ENCODE peak calls at places on chromosomes 6 and 20, in nine cellular contexts. A is HEK293T, I is tibial artery, N is fibroblast of gingiva, C is neural crest cell, Y is Right ventricle myocardium superior, G is ovary, D is HTR-8/SVneo, L is GOT3. T is an unnamed sample.

GRCh38 chr6:144582939-144583613 is 297.9 kb downstream of the UTRN start:
- DNase-seq in N (peak), C (no peak), G (peak), D (no peak), L (no peak), I (peak), Y (peak), A (peak), T (no peak)

GRCh38 chr6:95203153-95203754 is 374.1 kb upstream of the MANEA start:
- DNase-seq in D (no peak), N (no peak), G (no peak), Y (no peak), A (peak), C (peak), I (no peak), L (no peak), T (no peak)

GRCh38 chr20:535958-536357 is 7.6 kb downstream of the CSNK2A1 start:
- DNase-seq in L (no peak), G (no peak), Y (no peak), D (no peak), C (no peak), A (no peak), N (no peak), I (no peak), T (no peak)

GRCh38 chr6:168371185-168371584 is 51.6 kb upstream of the DACT2 start:
- DNase-seq in L (no peak), N (no peak), I (no peak), Y (peak), C (no peak), D (no peak), A (no peak), G (no peak), T (no peak)

GRCh38 chr6:20572940-20573339 is 38.7 kb downstream of the CDKAL1 start:
- DNase-seq in D (peak), C (no peak), G (no peak), A (no peak), N (peak), Y (no peak), I (no peak), L (no peak), T (no peak)

GRCh38 chr6:18280084-18280483 is 15.8 kb upstream of the DEK start:
- DNase-seq in N (peak), L (no peak), I (no peak), A (peak), C (no peak), D (no peak), G (no peak), Y (no peak), T (no peak)

GRCh38 chr6:142421285-142422202 is 119.7 kb downstream of the ADGRG6 start:
- DNase-seq in Y (no peak), L (no peak), N (no peak), D (no peak), G (no peak), A (no peak), I (no peak), C (no peak), T (no peak)

GRCh38 chr6:127164555-127164954 is 46.1 kb downstream of the RSPO3 start:
- DNase-seq in C (no peak), Y (no peak), I (no peak), N (peak), L (no peak), G (no peak), D (no peak), A (no peak), T (no peak)

GRCh38 chr6:157529654-157530039 is 148.7 kb downstream of the ZDHHC14 start:
- DNase-seq in N (no peak), I (no peak), G (no peak), Y (no peak), A (no peak), L (no peak), C (no peak), D (no peak), T (no peak)

GRCh38 chr20:23187759-23188158 is 101.6 kb upstream of the CD93 start:
- DNase-seq in I (peak), A (no peak), D (no peak), N (no peak), L (no peak), C (no peak), Y (peak), G (no peak), T (no peak)

GRCh38 chr6:78954740-78955139 is 87.4 kb downstream of the IRAK1BP1 start:
- DNase-seq in D (no peak), Y (no peak), I (no peak), A (no peak), N (no peak), G (no peak), C (no peak), L (no peak), T (no peak)

GRCh38 chr6:158662607-158663464 is 13.0 kb downstream of the SYTL3 start:
- DNase-seq in L (no peak), G (no peak), A (no peak), Y (peak), I (no peak), N (peak), C (no peak), D (no peak), T (no peak)

GRCh38 chr20:39659010-39659409 is 696.9 kb downstream of the DHX35 start:
- DNase-seq in C (no peak), I (no peak), G (no peak), Y (no peak), A (no peak), N (no peak), L (no peak), D (no peak), T (no peak)

GRCh38 chr6:52543729-52544324 is 33.0 kb downstream of the TRAM2 start:
- DNase-seq in G (no peak), D (peak), C (no peak), N (no peak), I (no peak), L (no peak), Y (no peak), A (no peak), T (no peak)

GRCh38 chr6:129393659-129394058 is 316.3 kb downstream of the ARHGAP18 start:
- DNase-seq in I (no peak), G (no peak), Y (no peak), N (no peak), L (no peak), D (no peak), A (no peak), C (no peak), T (no peak)

GRCh38 chr6:126891158-126891557 is 227.3 kb upstream of the RSPO3 start:
- DNase-seq in I (no peak), G (no peak), A (no peak), Y (no peak), L (no peak), D (no peak), N (no peak), C (no peak), T (no peak)

GRCh38 chr20:61739086-61739831 is 326.4 kb downstream of the TAF4 start:
- DNase-seq in A (no peak), G (no peak), N (no peak), D (no peak), L (no peak), Y (no peak), C (no peak), I (no peak), T (no peak)

GRCh38 chr6:158323561-158323958 is 11.3 kb downstream of the TULP4 start:
- DNase-seq in I (no peak), C (no peak), D (no peak), A (no peak), Y (no peak), G (no peak), N (no peak), L (no peak), T (no peak)

GRCh38 chr20:31605902-31606677 is 1.0 kb downstream of the ID1 start:
- DNase-seq in I (no peak), D (no peak), L (no peak), G (peak), C (peak), A (no peak), N (no peak), Y (peak), T (peak)

GRCh38 chr6:31776563-31776960 is 566 bp downstream of the VWA7 start:
- DNase-seq in D (no peak), A (no peak), N (no peak), Y (no peak), L (no peak), I (no peak), G (no peak), C (no peak), T (no peak)

GRCh38 chr6:134074151-134074712 is 21.8 kb upstream of the SLC2A12 start:
- DNase-seq in G (no peak), L (no peak), I (no peak), N (no peak), Y (no peak), A (no peak), D (no peak), C (peak), T (peak)

GRCh38 chr6:105678516-105678915 is 275.6 kb upstream of the PREP start:
- DNase-seq in C (no peak), I (no peak), D (no peak), A (no peak), N (peak), Y (no peak), L (no peak), G (no peak), T (no peak)

GRCh38 chr6:157218371-157219198 is 104.7 kb downstream of the TMEM242 start:
- DNase-seq in I (no peak), C (no peak), L (no peak), D (no peak), A (no peak), N (no peak), G (no peak), Y (no peak), T (no peak)

GRCh38 chr6:42996513-42996912 is 12.1 kb downstream of the PPP2R5D start:
- DNase-seq in I (no peak), L (no peak), D (no peak), Y (no peak), G (no peak), C (no peak), N (no peak), A (no peak), T (no peak)

GRCh38 chr20:64065973-64066341 is 3.0 kb downstream of the TCEA2 start:
- DNase-seq in Y (no peak), D (peak), C (no peak), A (no peak), L (no peak), G (no peak), I (no peak), N (peak), T (no peak)

GRCh38 chr6:155040946-155041345 is 45.8 kb downstream of the TIAM2 start:
- DNase-seq in I (no peak), G (no peak), C (no peak), Y (no peak), A (no peak), D (no peak), L (no peak), N (no peak), T (no peak)

GRCh38 chr20:53606364-53606985 is 12.8 kb upstream of the ZNF217 start:
- DNase-seq in I (no peak), N (peak), D (peak), L (no peak), C (no peak), A (no peak), G (no peak), Y (no peak), T (no peak)

GRCh38 chr6:119273799-119274595 is 75.6 kb downstream of the MAN1A1 start:
- DNase-seq in C (no peak), I (no peak), G (no peak), L (no peak), N (peak), Y (no peak), D (no peak), A (no peak), T (no peak)

GRCh38 chr20:58228484-58229197 is at the start of gene ANKRD60:
- DNase-seq in D (no peak), L (no peak), I (no peak), G (no peak), Y (no peak), C (no peak), A (no peak), N (peak), T (no peak)

GRCh38 chr6:2086328-2087008 is 158.9 kb downstream of the GMDS start:
- DNase-seq in N (peak), L (no peak), C (no peak), I (peak), D (no peak), A (no peak), G (no peak), Y (no peak), T (no peak)

GRCh38 chr6:108078191-108078590 is 3.6 kb upstream of the OSTM1 start:
- DNase-seq in N (no peak), I (no peak), D (no peak), G (no peak), C (no peak), L (no peak), Y (no peak), A (no peak), T (no peak)

GRCh38 chr6:170234419-170234818 is 56.5 kb downstream of the DLL1 start:
- DNase-seq in I (no peak), G (no peak), L (no peak), N (no peak), D (no peak), A (no peak), Y (peak), C (no peak), T (no peak)

GRCh38 chr6:36840471-36841461 is 1.5 kb upstream of the CPNE5 start:
- DNase-seq in L (no peak), Y (peak), A (no peak), I (no peak), D (no peak), N (no peak), C (no peak), G (no peak), T (no peak)

GRCh38 chr20:13723015-13723414 is 61.7 kb downstream of the ESF1 start:
- DNase-seq in N (peak), L (no peak), G (no peak), D (no peak), A (no peak), C (no peak), Y (no peak), I (no peak), T (no peak)

GRCh38 chr6:446418-447366 is 55.1 kb downstream of the IRF4 start:
- DNase-seq in Y (no peak), A (no peak), N (no peak), D (no peak), C (no peak), I (no peak), G (no peak), L (peak), T (no peak)

GRCh38 chr6:166610104-166610503 is 16.9 kb downstream of the RPS6KA2 start:
- DNase-seq in G (no peak), L (no peak), D (no peak), A (no peak), N (no peak), C (no peak), Y (no peak), I (no peak), T (no peak)

GRCh38 chr20:46152824-46153586 is 34.9 kb downstream of the CD40 start:
- DNase-seq in C (no peak), I (no peak), D (no peak), A (no peak), N (no peak), G (no peak), Y (no peak), L (no peak), T (no peak)

GRCh38 chr20:57879437-57880115 is 169.8 kb upstream of the PMEPA1 start:
- DNase-seq in D (no peak), A (no peak), C (no peak), L (no peak), N (no peak), Y (peak), I (no peak), G (no peak), T (no peak)

GRCh38 chr6:5205877-5206840 is 54.6 kb downstream of the LYRM4 start:
- DNase-seq in C (no peak), I (peak), N (no peak), Y (peak), G (peak), A (peak), L (no peak), D (peak), T (no peak)